ENCODE peak calls at places on chromosomes 3 and 15, in four cellular contexts. I is mucosa of descending colon, G is SK-N-MC, W is HFF-Myc. P is an unnamed sample.

GRCh38 chr3:25423780-25424179 is 4.3 kb upstream of the RARB start:
- DNase-seq in I (no peak), G (no peak), W (no peak), P (no peak)

GRCh38 chr3:189947948-189948723 is 172.6 kb downstream of the P3H2 start:
- DNase-seq in I (no peak), G (peak), W (no peak), P (peak)

GRCh38 chr3:195801251-195802183 is 10.2 kb downstream of the MUC4 start:
- DNase-seq in I (no peak), G (no peak), W (no peak), P (peak)

GRCh38 chr3:141486416-141486734 is 452 bp upstream of the RASA2 start:
- DNase-seq in I (no peak), G (no peak), W (peak), P (no peak)

GRCh38 chr3:169661567-169662214 is 1.8 kb downstream of the MECOM start:
- DNase-seq in I (peak), G (no peak), W (no peak), P (peak)

GRCh38 chr3:111667621-111668239 is 72.6 kb upstream of the ZBED2 start:
- DNase-seq in I (no peak), G (no peak), W (no peak), P (peak)

GRCh38 chr15:48858401-48858800 is 19.5 kb upstream of the EID1 start:
- DNase-seq in I (no peak), G (no peak), W (no peak), P (no peak)

GRCh38 chr15:51884517-51885236 is 55.2 kb downstream of the TMOD3 start:
- DNase-seq in I (no peak), G (no peak), W (no peak), P (no peak)

GRCh38 chr3:147890114-147890513 is 480.9 kb downstream of the ZIC1 start:
- DNase-seq in I (no peak), G (no peak), W (no peak), P (no peak)

GRCh38 chr15:29651476-29652072 is 170.7 kb downstream of the TJP1 start:
- DNase-seq in I (no peak), G (no peak), W (no peak), P (no peak)

GRCh38 chr3:43194490-43195115 is 88.7 kb upstream of the POMGNT2 start:
- DNase-seq in I (no peak), G (no peak), W (no peak), P (peak)

GRCh38 chr3:148366743-148367410 is 330.8 kb upstream of the AGTR1 start:
- DNase-seq in I (no peak), G (no peak), W (no peak), P (no peak)

GRCh38 chr3:138916824-138917223 is 30.1 kb downstream of the FOXL2 start:
- DNase-seq in I (peak), G (no peak), W (no peak), P (peak)

GRCh38 chr3:100335137-100335833 is 728 bp downstream of the NIT2 start:
- DNase-seq in I (peak), G (no peak), W (no peak), P (peak)

GRCh38 chr3:32313723-32314473 is 75.4 kb downstream of the CMTM8 start:
- DNase-seq in I (no peak), G (no peak), W (no peak), P (no peak)

GRCh38 chr3:173659972-173660371 is 262.4 kb downstream of the NLGN1 start:
- DNase-seq in I (no peak), G (no peak), W (no peak), P (no peak)

GRCh38 chr3:126352476-126353454 is 4.4 kb downstream of the KLF15 start:
- DNase-seq in I (peak), G (no peak), W (no peak), P (no peak)

GRCh38 chr15:67922971-67923646 is 83.3 kb upstream of the RNU6-1 start:
- DNase-seq in I (no peak), G (no peak), W (no peak), P (no peak)

DNA sequence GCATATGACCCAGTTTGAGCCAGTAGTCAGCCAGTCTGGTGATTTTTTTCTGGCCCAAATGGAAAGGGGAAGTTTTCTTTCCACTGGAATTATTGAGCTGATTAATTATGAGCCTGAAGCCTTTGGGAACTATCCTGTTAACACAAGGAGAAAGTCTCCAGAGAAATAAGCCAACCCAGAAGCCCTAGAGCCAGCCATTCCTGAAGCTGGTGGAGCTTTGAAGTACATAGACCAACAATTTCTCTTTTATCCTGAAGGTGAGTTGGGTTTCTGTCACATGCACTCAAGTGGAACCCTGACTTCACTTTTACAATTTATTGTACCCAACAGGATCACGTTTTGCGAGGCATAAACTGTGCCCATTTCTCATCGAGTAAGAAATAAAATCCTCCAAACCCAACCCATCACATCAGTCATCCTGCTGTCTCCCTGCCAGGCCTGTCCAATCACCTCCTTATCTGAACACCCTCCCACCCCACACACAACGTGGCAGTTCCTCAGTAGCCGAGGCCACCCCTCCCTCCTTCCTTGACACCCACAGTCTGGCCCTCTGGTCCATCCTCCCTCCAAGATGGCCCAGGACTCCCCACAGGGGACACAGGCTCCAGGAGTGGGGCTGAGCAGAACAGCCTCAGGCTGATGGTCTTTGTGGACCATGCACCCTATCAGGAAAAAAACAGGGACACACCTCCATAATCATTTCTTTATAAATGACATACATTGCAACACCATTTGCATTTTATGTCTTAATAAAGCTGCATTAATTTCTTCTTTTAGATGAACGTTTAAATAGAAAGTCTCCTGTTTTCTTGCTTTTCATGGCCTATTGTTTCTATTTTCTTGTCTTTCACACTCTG is 55.7 kb upstream of the GATA2 start:
- DNase-seq in I (no peak), G (no peak), W (no peak), P (no peak)
- H3K4me3 ChIP-seq in I (no peak), G (no peak), W (no peak), P (no peak)

GRCh38 chr3:18445421-18446066 is 20.4 kb upstream of the SATB1 start:
- DNase-seq in I (peak), G (no peak), W (no peak), P (peak)

GRCh38 chr3:18443670-18444596 is 18.8 kb upstream of the SATB1 start:
- DNase-seq in I (peak), G (no peak), W (no peak), P (peak)

GRCh38 chr3:18444597-18445420 is 19.7 kb upstream of the SATB1 start:
- DNase-seq in I (peak), G (no peak), W (no peak), P (peak)

GRCh38 chr3:18441521-18441920 is 16.4 kb upstream of the SATB1 start:
- DNase-seq in I (no peak), G (no peak), W (no peak), P (no peak)

GRCh38 chr3:18442743-18443669 is 17.9 kb upstream of the SATB1 start:
- DNase-seq in I (no peak), G (no peak), W (no peak), P (no peak)
- H3K4me3 ChIP-seq in I (peak), G (no peak), W (no peak), P (peak)

GRCh38 chr3:16300881-16301359 is 35.9 kb downstream of the OXNAD1 start:
- DNase-seq in I (no peak), G (no peak), W (no peak), P (no peak)
- H3K4me3 ChIP-seq in I (no peak), G (no peak), W (no peak), P (no peak)

GRCh38 chr3:52892290-52892624 is 5.1 kb downstream of the STIMATE start:
- DNase-seq in I (no peak), G (no peak), W (no peak), P (no peak)
- H3K4me3 ChIP-seq in I (no peak), G (no peak), W (peak), P (no peak)

GRCh38 chr3:183081459-183082183 is 17.7 kb downstream of the MCCC1 start:
- DNase-seq in I (no peak), G (no peak), W (no peak), P (no peak)
- H3K4me3 ChIP-seq in I (no peak), G (no peak), W (no peak), P (no peak)